ENCODE peak calls at places on chromosomes 5 and 9, in seven cellular contexts. One of them, this sample, is unnamed.

GRCh38 chr5:56815657-56816545 is 552 bp downstream of the MAP3K1 start:
- DNase-seq in HCT116: no peak
- DNase-seq in SK-N-SH: peak
- DNase-seq in HepG2: no peak
- DNase-seq in K562: peak
- DNase-seq in GM12878: no peak
- DNase-seq in H1: no peak
- DNase-seq in this sample: no peak

GRCh38 chr5:90997082-90997481 is 386.0 kb downstream of the ARRDC3 start:
- DNase-seq in HepG2: no peak
- DNase-seq in GM12878: no peak
- DNase-seq in HCT116: no peak
- DNase-seq in SK-N-SH: no peak
- DNase-seq in H1: no peak
- DNase-seq in K562: no peak
- DNase-seq in this sample: no peak

GRCh38 chr5:103464801-103465484 is 97.6 kb downstream of the NUDT12 start:
- DNase-seq in SK-N-SH: no peak
- DNase-seq in HepG2: no peak
- DNase-seq in HCT116: no peak
- DNase-seq in GM12878: no peak
- DNase-seq in H1: no peak
- DNase-seq in K562: no peak
- DNase-seq in this sample: no peak

GRCh38 chr9:121819511-121820231 is 168.2 kb downstream of the DAB2IP start:
- DNase-seq in K562: no peak
- DNase-seq in GM12878: no peak
- DNase-seq in H1: peak
- DNase-seq in SK-N-SH: peak
- DNase-seq in HepG2: no peak
- DNase-seq in HCT116: no peak
- DNase-seq in this sample: no peak

GRCh38 chr5:180718810-180719453 is 20.9 kb downstream of the OR2Y1 start:
- DNase-seq in GM12878: no peak
- DNase-seq in HepG2: peak
- DNase-seq in K562: peak
- DNase-seq in SK-N-SH: peak
- DNase-seq in HCT116: peak
- DNase-seq in H1: no peak
- DNase-seq in this sample: peak

GRCh38 chr5:74130141-74130897 is 504.3 kb downstream of the ARHGEF28 start:
- DNase-seq in H1: no peak
- DNase-seq in HCT116: no peak
- DNase-seq in GM12878: no peak
- DNase-seq in K562: no peak
- DNase-seq in HepG2: no peak
- DNase-seq in SK-N-SH: no peak
- DNase-seq in this sample: no peak

GRCh38 chr5:17928571-17928970 is 294.3 kb downstream of the TAF11L14 start:
- DNase-seq in HepG2: no peak
- DNase-seq in K562: no peak
- DNase-seq in HCT116: no peak
- DNase-seq in GM12878: no peak
- DNase-seq in SK-N-SH: no peak
- DNase-seq in H1: no peak
- DNase-seq in this sample: no peak

GRCh38 chr9:120869726-120870125 is 7.3 kb downstream of the PHF19 start:
- DNase-seq in HCT116: no peak
- DNase-seq in HepG2: no peak
- DNase-seq in GM12878: no peak
- DNase-seq in SK-N-SH: no peak
- DNase-seq in K562: no peak
- DNase-seq in H1: no peak
- DNase-seq in this sample: no peak

GRCh38 chr5:78016831-78017529 is 240.8 kb upstream of the TBCA start:
- DNase-seq in GM12878: no peak
- DNase-seq in K562: no peak
- DNase-seq in HCT116: no peak
- DNase-seq in H1: no peak
- DNase-seq in SK-N-SH: no peak
- DNase-seq in HepG2: no peak
- DNase-seq in this sample: no peak

GRCh38 chr5:143214890-143215289 is 188.6 kb downstream of the NR3C1 start:
- DNase-seq in K562: no peak
- DNase-seq in H1: no peak
- DNase-seq in GM12878: no peak
- DNase-seq in SK-N-SH: no peak
- DNase-seq in HepG2: no peak
- DNase-seq in HCT116: no peak
- DNase-seq in this sample: no peak

GRCh38 chr9:76732341-76732958 is 31.8 kb upstream of the PCA3 start:
- DNase-seq in HCT116: no peak
- DNase-seq in H1: no peak
- DNase-seq in SK-N-SH: no peak
- DNase-seq in K562: no peak
- DNase-seq in GM12878: no peak
- DNase-seq in HepG2: no peak
- DNase-seq in this sample: no peak

GRCh38 chr9:20662156-20662555 is 21.9 kb upstream of the FOCAD start:
- DNase-seq in GM12878: no peak
- DNase-seq in SK-N-SH: peak
- DNase-seq in K562: no peak
- DNase-seq in HCT116: no peak
- DNase-seq in H1: no peak
- DNase-seq in HepG2: no peak
- DNase-seq in this sample: no peak

GRCh38 chr9:4321554-4321953 is 21.7 kb upstream of the GLIS3 start:
- DNase-seq in K562: no peak
- DNase-seq in H1: no peak
- DNase-seq in GM12878: no peak
- DNase-seq in HepG2: no peak
- DNase-seq in SK-N-SH: no peak
- DNase-seq in HCT116: no peak
- DNase-seq in this sample: no peak

GRCh38 chr5:91272858-91273257 is 110.3 kb downstream of the ARRDC3 start:
- DNase-seq in K562: peak
- DNase-seq in GM12878: peak
- DNase-seq in HCT116: no peak
- DNase-seq in SK-N-SH: no peak
- DNase-seq in HepG2: peak
- DNase-seq in H1: no peak
- DNase-seq in this sample: no peak

GRCh38 chr5:125005287-125005686 is 258.8 kb upstream of the ZNF608 start:
- DNase-seq in HCT116: no peak
- DNase-seq in H1: no peak
- DNase-seq in K562: no peak
- DNase-seq in GM12878: no peak
- DNase-seq in SK-N-SH: peak
- DNase-seq in HepG2: no peak
- DNase-seq in this sample: no peak

GRCh38 chr9:103649086-103649485 is 445.0 kb upstream of the SMC2 start:
- DNase-seq in HepG2: no peak
- DNase-seq in HCT116: no peak
- DNase-seq in GM12878: no peak
- DNase-seq in H1: no peak
- DNase-seq in SK-N-SH: no peak
- DNase-seq in K562: no peak
- DNase-seq in this sample: no peak

GRCh38 chr9:89095755-89096154 is 82.9 kb downstream of the SHC3 start:
- DNase-seq in HCT116: no peak
- DNase-seq in GM12878: no peak
- DNase-seq in H1: no peak
- DNase-seq in HepG2: no peak
- DNase-seq in K562: no peak
- DNase-seq in SK-N-SH: no peak
- DNase-seq in this sample: no peak

GRCh38 chr9:124455820-124456219 is 5.6 kb downstream of the ADGRD2 start:
- DNase-seq in GM12878: no peak
- DNase-seq in K562: no peak
- DNase-seq in H1: no peak
- DNase-seq in SK-N-SH: no peak
- DNase-seq in HCT116: no peak
- DNase-seq in HepG2: no peak
- DNase-seq in this sample: no peak

GRCh38 chr5:177427919-177428573 is 1.6 kb downstream of the GRK6 start:
- DNase-seq in SK-N-SH: no peak
- DNase-seq in K562: peak
- DNase-seq in GM12878: no peak
- DNase-seq in H1: no peak
- DNase-seq in HepG2: no peak
- DNase-seq in HCT116: no peak
- DNase-seq in this sample: no peak

GRCh38 chr5:123511290-123511647 is 708 bp upstream of the CSNK1G3 start:
- DNase-seq in HCT116: no peak
- DNase-seq in HepG2: peak
- DNase-seq in GM12878: no peak
- DNase-seq in SK-N-SH: no peak
- DNase-seq in H1: no peak
- DNase-seq in K562: no peak
- DNase-seq in this sample: no peak

GRCh38 chr5:133974142-133974541 is 5.7 kb upstream of the C5orf15 start:
- DNase-seq in H1: no peak
- DNase-seq in GM12878: no peak
- DNase-seq in SK-N-SH: no peak
- DNase-seq in HCT116: no peak
- DNase-seq in HepG2: no peak
- DNase-seq in K562: no peak
- DNase-seq in this sample: no peak

GRCh38 chr9:78215706-78216105 is 20.2 kb upstream of the CEP78 start:
- DNase-seq in K562: no peak
- DNase-seq in HepG2: no peak
- DNase-seq in GM12878: no peak
- DNase-seq in SK-N-SH: no peak
- DNase-seq in HCT116: no peak
- DNase-seq in H1: no peak
- DNase-seq in this sample: no peak

GRCh38 chr9:78218890-78219289 is 17.0 kb upstream of the CEP78 start:
- DNase-seq in H1: no peak
- DNase-seq in GM12878: no peak
- DNase-seq in SK-N-SH: no peak
- DNase-seq in K562: no peak
- DNase-seq in HepG2: no peak
- DNase-seq in HCT116: no peak
- DNase-seq in this sample: no peak

GRCh38 chr9:78221425-78221824 is 14.4 kb upstream of the CEP78 start:
- DNase-seq in SK-N-SH: no peak
- DNase-seq in HCT116: no peak
- DNase-seq in K562: no peak
- DNase-seq in GM12878: no peak
- DNase-seq in HepG2: no peak
- DNase-seq in H1: no peak
- DNase-seq in this sample: no peak
- TF ChIP-seq JUND in SK-N-SH: no peak
- TF ChIP-seq JUND in HCT116: no peak
- TF ChIP-seq JUND in K562: no peak
- TF ChIP-seq JUND in GM12878: no peak
- TF ChIP-seq JUND in HepG2: no peak
- TF ChIP-seq JUND in H1: no peak
- TF ChIP-seq JUND in this sample: no peak

DNA sequence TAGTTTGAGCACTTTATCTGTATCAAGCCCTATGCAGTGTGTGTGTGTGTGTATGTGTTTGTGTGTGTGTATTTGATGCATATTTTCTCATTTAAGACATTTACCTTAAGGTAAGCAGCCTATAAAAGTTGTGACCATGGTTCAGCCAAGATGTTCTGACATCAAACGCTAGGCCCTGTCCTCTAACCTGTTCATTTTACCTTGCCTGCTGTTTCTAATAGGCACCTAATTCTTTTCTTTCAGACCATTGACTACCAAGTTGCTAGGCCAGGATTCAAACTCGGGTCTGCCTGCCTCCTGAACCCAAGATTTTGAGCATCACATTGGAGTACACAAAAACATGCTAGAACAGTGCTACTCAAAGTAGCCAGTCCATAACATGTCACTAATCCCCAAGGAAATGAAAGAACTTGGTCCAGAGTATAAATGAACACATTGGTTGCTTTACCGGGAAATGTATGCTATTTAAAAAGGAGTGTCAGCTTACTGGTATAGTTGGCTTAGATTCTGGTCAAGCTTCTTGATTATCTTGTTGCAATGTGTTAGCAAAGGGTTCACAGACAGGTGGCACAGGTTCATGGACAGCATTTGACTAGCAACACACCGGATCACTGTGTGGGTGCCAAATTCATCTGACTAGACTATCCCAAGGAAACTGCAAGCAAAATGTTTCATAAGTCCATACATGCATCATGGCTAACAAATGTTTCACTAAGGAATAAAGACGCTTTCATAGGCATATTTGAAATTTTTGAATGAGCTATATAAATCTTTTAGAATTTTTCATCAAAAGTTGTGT is 274.3 kb downstream of the PLK2 start:
- DNase-seq in K562: no peak
- DNase-seq in SK-N-SH: no peak
- DNase-seq in HCT116: no peak
- DNase-seq in H1: no peak
- DNase-seq in HepG2: no peak
- DNase-seq in GM12878: no peak
- DNase-seq in this sample: no peak
- TF ChIP-seq JUND in K562: no peak
- TF ChIP-seq JUND in SK-N-SH: no peak
- TF ChIP-seq JUND in HCT116: no peak
- TF ChIP-seq JUND in H1: no peak
- TF ChIP-seq JUND in HepG2: no peak
- TF ChIP-seq JUND in GM12878: no peak
- TF ChIP-seq JUND in this sample: no peak

GRCh38 chr9:127305450-127306226 is 41.1 kb downstream of the GARNL3 start:
- DNase-seq in SK-N-SH: no peak
- DNase-seq in HCT116: peak
- DNase-seq in HepG2: no peak
- DNase-seq in K562: peak
- DNase-seq in GM12878: no peak
- DNase-seq in H1: peak
- DNase-seq in this sample: no peak
- TF ChIP-seq JUND in SK-N-SH: no peak
- TF ChIP-seq JUND in HCT116: no peak
- TF ChIP-seq JUND in HepG2: no peak
- TF ChIP-seq JUND in K562: no peak
- TF ChIP-seq JUND in GM12878: no peak
- TF ChIP-seq JUND in H1: no peak
- TF ChIP-seq JUND in this sample: no peak

DNA sequence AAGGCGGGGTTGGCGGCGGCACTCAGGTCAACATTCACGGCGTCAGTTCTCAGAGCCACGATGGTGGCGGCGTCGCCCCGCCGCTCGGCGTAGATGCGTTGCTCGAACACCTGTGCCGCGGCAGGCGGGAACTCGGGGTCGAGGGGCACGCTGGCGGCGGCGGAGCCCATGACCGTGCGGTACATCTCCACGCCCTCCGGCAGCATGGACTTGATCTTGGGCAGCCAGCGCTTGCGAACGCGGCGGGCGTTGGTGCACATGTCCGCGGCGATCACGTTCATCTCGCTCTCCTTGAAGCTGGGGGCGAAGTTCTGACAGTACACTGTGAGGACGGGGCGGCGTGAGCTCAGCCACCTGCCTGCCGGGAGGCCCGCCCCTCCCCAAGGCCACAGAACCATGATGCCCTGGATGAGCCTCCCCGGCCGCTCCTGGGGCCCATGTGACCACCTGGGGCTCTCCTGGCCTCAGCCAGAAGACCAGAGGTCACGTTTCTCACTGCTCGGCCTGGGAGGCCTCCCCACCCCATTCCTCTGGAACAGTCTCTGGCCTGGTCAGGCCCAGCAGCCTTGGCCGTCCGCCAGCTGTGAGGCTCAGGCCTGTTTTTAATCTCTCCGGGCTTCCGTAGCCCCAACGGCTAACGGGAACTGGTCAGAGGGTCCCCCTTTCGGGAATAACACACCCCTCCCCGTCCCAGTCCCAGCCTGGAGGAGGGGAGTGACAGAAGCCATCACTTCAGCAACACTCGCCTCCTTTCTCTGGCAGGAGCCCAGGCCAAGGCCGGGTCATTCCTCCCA is 50.7 kb upstream of the UBAC1 start:
- DNase-seq in HCT116: no peak
- DNase-seq in GM12878: no peak
- DNase-seq in H1: no peak
- DNase-seq in SK-N-SH: peak
- DNase-seq in K562: peak
- DNase-seq in HepG2: peak
- DNase-seq in this sample: no peak
- TF ChIP-seq JUND in HCT116: no peak
- TF ChIP-seq JUND in GM12878: no peak
- TF ChIP-seq JUND in H1: no peak
- TF ChIP-seq JUND in SK-N-SH: no peak
- TF ChIP-seq JUND in K562: no peak
- TF ChIP-seq JUND in HepG2: peak
- TF ChIP-seq JUND in this sample: no peak

This sample was measured in T47D.